ENCODE peak calls at places on chromosomes 7 and 10, in six cellular contexts. V, G, C, O, N and T are unnamed samples. For H3K4me1, the result is how much of the 10 kb centered on the place peaks cover.

GRCh38 chr7:95684037-95684436 is 87.7 kb upstream of the PDK4 start:
- DNase-seq in G (peak), C (no peak), V (no peak), N (no peak), O (peak), T (no peak)

GRCh38 chr7:77247206-77247850 is 47.7 kb upstream of the FGL2 start:
- DNase-seq in O (peak), G (peak), V (peak), N (peak), C (peak), T (peak)

GRCh38 chr7:66050990-66051424 is 24.6 kb upstream of the ASL start:
- DNase-seq in N (no peak), G (no peak), C (peak), V (no peak), O (no peak), T (no peak)

GRCh38 chr10:124693396-124693795 is 50.8 kb downstream of the FAM53B start:
- DNase-seq in V (no peak), N (no peak), G (peak), O (no peak), C (peak), T (no peak)

GRCh38 chr7:33841031-33841430 is 64.3 kb upstream of the BMPER start:
- DNase-seq in V (no peak), C (no peak), N (no peak), G (no peak), O (no peak), T (no peak)

GRCh38 chr10:77091745-77092144 is 545.9 kb downstream of the KCNMA1 start:
- DNase-seq in G (no peak), O (no peak), N (no peak), C (no peak), V (no peak), T (no peak)

GRCh38 chr10:116699049-116699782 is 43.1 kb downstream of the HSPA12A start:
- DNase-seq in G (no peak), N (no peak), V (no peak), O (no peak), C (no peak), T (no peak)

GRCh38 chr10:10658157-10658556 is 359.5 kb upstream of the CELF2 start:
- DNase-seq in V (no peak), C (no peak), G (no peak), N (no peak), O (no peak), T (no peak)

GRCh38 chr10:94361161-94361794 is 1.5 kb downstream of the NOC3L start:
- DNase-seq in N (peak), G (no peak), V (peak), C (peak), O (no peak), T (no peak)

GRCh38 chr7:84841809-84842208 is 345.0 kb downstream of the SEMA3D start:
- DNase-seq in C (no peak), G (no peak), O (no peak), V (no peak), N (no peak), T (no peak)

GRCh38 chr10:93702278-93703001 is at the start of gene FRA10AC1:
- DNase-seq in C (peak), G (peak), O (peak), V (peak), N (peak), T (peak)

GRCh38 chr10:29861811-29862505 is 197.4 kb downstream of the JCAD start:
- DNase-seq in G (no peak), N (no peak), C (peak), O (no peak), V (no peak), T (no peak)

GRCh38 chr10:44774676-44775401 is 136.3 kb upstream of the TMEM72 start:
- DNase-seq in N (no peak), O (no peak), G (no peak), C (no peak), V (no peak), T (no peak)
- TF ChIP-seq POLR2A in N (no peak), O (no peak), G (no peak), C (no peak), V (no peak), T (no peak)

GRCh38 chr10:23871211-23871610 is 337.7 kb upstream of the KIAA1217 start:
- DNase-seq in N (no peak), G (no peak), V (no peak), O (no peak), C (no peak), T (no peak)
- H3K4me1 ChIP-seq in N (under half), G (under half), V (under half), O (under half), C (under half), T (under half)

GRCh38 chr10:14459670-14460069 is 128.9 kb upstream of the FRMD4A start:
- DNase-seq in N (no peak), V (no peak), O (no peak), G (no peak), C (no peak), T (no peak)
- H3K4me3 ChIP-seq in N (no peak), V (no peak), O (no peak), G (no peak), C (no peak), T (no peak)

GRCh38 chr10:95820363-95820762 is 64.4 kb downstream of the ENTPD1 start:
- DNase-seq in N (no peak), C (no peak), V (no peak), O (no peak), G (no peak), T (no peak)
- TF ChIP-seq POLR2A in N (no peak), C (no peak), V (no peak), O (no peak), G (no peak), T (no peak)

DNA sequence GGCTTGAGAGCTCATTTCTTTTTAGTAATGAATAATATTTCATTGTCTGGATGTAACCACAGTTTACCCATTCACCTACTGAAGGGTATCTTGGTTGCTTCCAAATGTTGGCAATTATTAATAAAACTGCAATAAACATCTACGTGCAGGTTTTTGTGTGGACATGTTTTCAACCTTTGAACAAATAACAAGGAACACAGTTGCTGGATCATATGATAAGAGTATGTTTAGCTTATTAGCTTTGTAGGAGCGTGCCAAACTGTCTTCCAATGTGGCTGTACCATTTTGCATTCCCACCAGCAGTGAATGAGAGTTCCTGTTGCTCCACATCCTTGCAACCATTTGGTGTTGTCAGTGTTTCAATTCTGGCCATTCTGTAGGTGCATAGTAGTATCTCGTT is 49.0 kb downstream of the CSGALNACT2 start:
- DNase-seq in G (no peak), N (no peak), O (no peak), C (no peak), V (no peak), T (no peak)
- H3K4me1 ChIP-seq in G (under half), N (under half), O (under half), C (under half), V (under half), T (under half)

GRCh38 chr7:10727636-10728035 is 246.0 kb upstream of the PHF14 start:
- DNase-seq in V (no peak), G (no peak), N (no peak), O (no peak), C (no peak), T (no peak)

GRCh38 chr7:10723832-10724231 is 249.8 kb upstream of the PHF14 start:
- DNase-seq in O (no peak), C (no peak), G (no peak), V (no peak), N (no peak), T (no peak)

GRCh38 chr7:10720042-10720441 is 253.6 kb upstream of the PHF14 start:
- DNase-seq in C (no peak), G (no peak), V (no peak), N (no peak), O (no peak), T (no peak)

GRCh38 chr7:10721289-10721688 is 252.4 kb upstream of the PHF14 start:
- DNase-seq in C (no peak), V (no peak), N (no peak), G (no peak), O (no peak), T (no peak)

GRCh38 chr7:10724449-10724848 is 249.2 kb upstream of the PHF14 start:
- DNase-seq in O (no peak), C (no peak), N (no peak), G (no peak), V (no peak), T (no peak)
- H3K4me3 ChIP-seq in O (no peak), C (no peak), N (no peak), G (no peak), V (no peak), T (no peak)

GRCh38 chr7:131111081-131111576 is 216.5 kb upstream of the MKLN1 start:
- DNase-seq in G (no peak), N (no peak), O (peak), V (peak), C (no peak), T (no peak)
- TF ChIP-seq POLR2A in G (no peak), N (no peak), O (no peak), V (no peak), C (peak), T (peak)